ENCODE peak calls at places on chromosomes 6 and 20, in four cellular contexts. One of them, this sample, is unnamed. For H3K4me1 and H3K79me2, the result is how much of the 10 kb centered on the place peaks cover.

GRCh38 chr6:134464690-134465411 is 146.9 kb upstream of the SGK1 start:
- DNase-seq in GM12878: no peak
- DNase-seq in PC-3: no peak
- DNase-seq in hepatocyte: no peak
- DNase-seq in this sample: no peak

GRCh38 chr6:153312633-153313032 is 181.6 kb upstream of the RGS17 start:
- DNase-seq in GM12878: no peak
- DNase-seq in PC-3: peak
- DNase-seq in hepatocyte: peak
- DNase-seq in this sample: peak

GRCh38 chr20:51586005-51586440 is 43.5 kb upstream of the NFATC2 start:
- DNase-seq in GM12878: no peak
- DNase-seq in PC-3: peak
- DNase-seq in hepatocyte: no peak
- DNase-seq in this sample: peak

GRCh38 chr6:23418095-23418494 is 707.9 kb upstream of the NRSN1 start:
- DNase-seq in GM12878: no peak
- DNase-seq in PC-3: no peak
- DNase-seq in hepatocyte: no peak
- DNase-seq in this sample: no peak

GRCh38 chr20:53827996-53828672 is 234.5 kb upstream of the ZNF217 start:
- DNase-seq in GM12878: no peak
- DNase-seq in PC-3: peak
- DNase-seq in hepatocyte: peak
- DNase-seq in this sample: peak

GRCh38 chr6:123007885-123008284 is 11.8 kb downstream of the CLVS2 start:
- DNase-seq in GM12878: no peak
- DNase-seq in PC-3: no peak
- DNase-seq in hepatocyte: no peak
- DNase-seq in this sample: no peak

GRCh38 chr6:135344526-135344925 is 153.0 kb downstream of the AHI1 start:
- DNase-seq in GM12878: no peak
- DNase-seq in PC-3: no peak
- DNase-seq in hepatocyte: no peak
- DNase-seq in this sample: no peak

GRCh38 chr6:166786704-166787293 is 159.7 kb upstream of the RPS6KA2 start:
- DNase-seq in GM12878: peak
- DNase-seq in PC-3: peak
- DNase-seq in hepatocyte: peak
- DNase-seq in this sample: no peak

GRCh38 chr6:155188707-155189496 is 74.9 kb upstream of the CLDN20 start:
- DNase-seq in GM12878: no peak
- DNase-seq in PC-3: peak
- DNase-seq in hepatocyte: peak
- DNase-seq in this sample: no peak

GRCh38 chr6:71537717-71538116 is 249.1 kb downstream of the OGFRL1 start:
- DNase-seq in GM12878: no peak
- DNase-seq in PC-3: peak
- DNase-seq in hepatocyte: no peak
- DNase-seq in this sample: no peak

GRCh38 chr20:38866265-38867061 is 59.8 kb upstream of the FAM83D start:
- DNase-seq in GM12878: no peak
- DNase-seq in PC-3: no peak
- DNase-seq in hepatocyte: no peak
- DNase-seq in this sample: no peak

GRCh38 chr20:44720994-44721784 is 6.0 kb downstream of the CCN5 start:
- DNase-seq in GM12878: no peak
- DNase-seq in PC-3: peak
- DNase-seq in hepatocyte: no peak
- DNase-seq in this sample: peak

GRCh38 chr6:13466304-13467215 is 20.8 kb downstream of the GFOD1 start:
- DNase-seq in GM12878: no peak
- DNase-seq in PC-3: no peak
- DNase-seq in hepatocyte: no peak
- DNase-seq in this sample: no peak

DNA sequence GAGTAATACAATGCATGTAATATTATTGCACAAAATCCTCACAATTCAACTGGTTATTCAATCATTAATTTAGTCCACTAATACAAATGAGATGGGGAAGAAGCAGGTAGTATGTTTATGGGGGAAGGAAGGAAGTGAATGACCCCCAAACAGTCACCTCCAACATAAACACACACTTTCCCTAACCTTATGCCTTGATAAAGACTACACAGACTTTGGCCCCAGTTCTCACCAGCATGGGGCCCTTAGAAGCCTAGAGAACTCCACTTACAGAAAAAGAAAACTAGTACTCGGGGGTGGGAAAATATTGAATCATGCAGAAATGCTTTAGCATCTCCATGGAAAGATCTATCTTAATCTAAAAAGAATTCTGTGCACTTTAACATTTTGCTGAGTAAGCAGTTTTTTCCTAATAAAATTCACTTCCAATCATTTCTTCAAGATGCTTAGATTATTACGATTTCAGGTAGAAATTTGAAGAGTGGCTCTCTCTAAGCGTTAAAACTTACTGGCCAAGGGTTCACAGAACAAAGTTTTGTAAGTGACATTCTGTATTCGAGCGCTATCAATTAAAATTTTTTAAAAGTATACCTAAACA is 18.8 kb downstream of the ARHGAP18 start:
- DNase-seq in GM12878: no peak
- DNase-seq in PC-3: no peak
- DNase-seq in hepatocyte: no peak
- DNase-seq in this sample: no peak
- H3K4me1 ChIP-seq in GM12878: half or more
- H3K4me1 ChIP-seq in PC-3: under half
- H3K4me1 ChIP-seq in hepatocyte: under half
- H3K4me1 ChIP-seq in this sample: under half

GRCh38 chr6:15285682-15286294 is 39.9 kb downstream of the JARID2 start:
- DNase-seq in GM12878: no peak
- DNase-seq in PC-3: peak
- DNase-seq in hepatocyte: no peak
- DNase-seq in this sample: peak
- H3K79me2 ChIP-seq in GM12878: half or more
- H3K79me2 ChIP-seq in PC-3: half or more
- H3K79me2 ChIP-seq in hepatocyte: half or more
- H3K79me2 ChIP-seq in this sample: half or more

DNA sequence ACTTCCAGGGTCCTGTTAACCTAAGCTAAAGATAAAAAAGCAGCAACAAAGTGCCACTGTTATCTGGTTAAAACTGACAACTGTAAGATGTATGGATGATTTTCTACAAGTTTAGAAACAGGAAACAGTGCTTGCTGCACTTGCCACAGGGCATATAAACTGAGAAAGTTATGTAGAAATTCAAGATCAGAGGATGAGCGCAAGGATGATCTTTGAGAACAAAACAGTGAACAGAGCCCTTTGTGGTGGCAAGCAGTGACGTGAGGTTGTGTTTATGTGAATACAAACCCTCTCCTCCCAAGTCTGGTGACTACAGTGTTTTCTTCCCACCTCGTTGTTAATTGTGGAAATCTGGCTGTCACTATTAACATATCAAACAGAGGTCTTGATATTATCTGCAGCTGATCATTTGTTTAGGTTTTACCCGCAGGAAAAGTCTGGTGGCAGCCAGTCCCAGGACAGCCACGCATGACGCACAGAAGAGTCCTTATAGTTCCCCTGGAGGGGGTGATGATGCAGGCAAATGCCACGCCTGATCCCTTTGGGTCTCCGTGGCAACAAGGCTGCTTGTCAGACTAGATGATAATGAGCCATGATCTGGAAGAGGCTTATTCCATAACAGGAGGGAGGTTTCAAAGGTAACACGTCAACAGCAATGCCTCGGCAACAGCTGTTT is 43.1 kb upstream of the TNFAIP3 start:
- DNase-seq in GM12878: no peak
- DNase-seq in PC-3: no peak
- DNase-seq in hepatocyte: peak
- DNase-seq in this sample: no peak
- H3K4me1 ChIP-seq in GM12878: under half
- H3K4me1 ChIP-seq in PC-3: under half
- H3K4me1 ChIP-seq in hepatocyte: under half
- H3K4me1 ChIP-seq in this sample: under half

GRCh38 chr20:2889209-2889608 is 15.9 kb downstream of the PTPRA start:
- DNase-seq in GM12878: no peak
- DNase-seq in PC-3: peak
- DNase-seq in hepatocyte: no peak
- DNase-seq in this sample: no peak
- H3K79me2 ChIP-seq in GM12878: half or more
- H3K79me2 ChIP-seq in PC-3: half or more
- H3K79me2 ChIP-seq in hepatocyte: half or more
- H3K79me2 ChIP-seq in this sample: half or more